ENCODE peak calls at places on chromosomes 13 and 19, in six cellular contexts. L is hepatic stellate cell, C is colonic mucosa, P is fibroblast of mammary gland, V is NCI-H1436, Z is left ventricle myocardium inferior. M is an unnamed sample.

GRCh38 chr13:91347996-91348905 is 764 bp downstream of the MIR17HG start:
- DNase-seq in L (peak; percentile 72), C (peak; percentile 51), P (no peak), V (no peak), Z (peak; percentile 46), M (peak; percentile 66)

GRCh38 chr19:56091751-56092546 is 29.1 kb downstream of the ZNF787 start:
- DNase-seq in L (no peak), C (no peak), P (no peak), V (peak; percentile 83), Z (no peak), M (no peak)

GRCh38 chr19:38068851-38069250 is 155.2 kb downstream of the DPF1 start:
- DNase-seq in L (no peak), C (no peak), P (peak; percentile 27), V (no peak), Z (no peak), M (no peak)

GRCh38 chr19:38667552-38668205 is 20.2 kb downstream of the ACTN4 start:
- DNase-seq in L (peak; percentile 62), C (no peak), P (peak; percentile 67), V (no peak), Z (no peak), M (no peak)

GRCh38 chr19:19619121-19619848 is 798 bp upstream of the PBX4 start:
- DNase-seq in L (no peak), C (no peak), P (no peak), V (no peak), Z (no peak), M (no peak)

GRCh38 chr13:99959127-99959529 is 12.4 kb downstream of the ZIC5 start:
- DNase-seq in L (no peak), C (no peak), P (no peak), V (no peak), Z (no peak), M (no peak)

GRCh38 chr13:112968910-112969691 is at the start of gene MCF2L:
- DNase-seq in L (peak; percentile 50), C (peak; percentile 63), P (peak; percentile 37), V (peak; percentile 38), Z (peak; percentile 46), M (no peak)

GRCh38 chr13:20044086-20044485 is 85.6 kb downstream of the ZMYM2 start:
- DNase-seq in L (no peak), C (no peak), P (no peak), V (no peak), Z (no peak), M (no peak)

GRCh38 chr19:47573076-47574026 is at the start of gene ZNF541:
- DNase-seq in L (no peak), C (peak; percentile 58), P (peak; percentile 36), V (no peak), Z (peak; percentile 64), M (no peak)

GRCh38 chr19:14544977-14545715 is 15.8 kb downstream of the TECR start:
- DNase-seq in L (no peak), C (no peak), P (no peak), V (peak; percentile 87), Z (peak; percentile 79), M (no peak)

GRCh38 chr13:106701810-106702341 is 133.9 kb upstream of the ARGLU1 start:
- DNase-seq in L (no peak), C (no peak), P (no peak), V (no peak), Z (peak; percentile 23), M (no peak)

GRCh38 chr19:19860756-19861390 is 4.8 kb upstream of the ZNF253 start:
- DNase-seq in L (no peak), C (no peak), P (no peak), V (peak; percentile 27), Z (no peak), M (no peak)

GRCh38 chr19:13920940-13921744 is 15.1 kb downstream of the CC2D1A start:
- DNase-seq in L (peak; percentile 58), C (no peak), P (peak; percentile 64), V (no peak), Z (no peak), M (peak; percentile 56)

GRCh38 chr19:46716013-46716671 is 772 bp downstream of the PRKD2 start:
- DNase-seq in L (peak; percentile 54), C (peak; percentile 44), P (no peak), V (peak; percentile 12), Z (no peak), M (no peak)

GRCh38 chr19:17944301-17944700 is 11.5 kb downstream of the CCDC124 start:
- DNase-seq in L (peak; percentile 84), C (no peak), P (peak; percentile 89), V (no peak), Z (no peak), M (peak; percentile 94)

GRCh38 chr13:95100525-95101121 is 200.6 kb downstream of the ABCC4 start:
- DNase-seq in L (peak; percentile 34), C (no peak), P (peak; percentile 90), V (no peak), Z (no peak), M (peak; percentile 45)

GRCh38 chr13:113729329-113730019 is 29.6 kb upstream of the TMEM255B start:
- DNase-seq in L (peak; percentile 49), C (no peak), P (peak; percentile 32), V (no peak), Z (peak; percentile 47), M (no peak)

GRCh38 chr13:45055902-45056648 is 64.2 kb upstream of the GTF2F2 start:
- DNase-seq in L (no peak), C (peak; percentile 28), P (peak; percentile 90), V (no peak), Z (no peak), M (no peak)

GRCh38 chr19:16368385-16369305 is 44.0 kb downstream of the KLF2 start:
- DNase-seq in L (no peak), C (no peak), P (no peak), V (no peak), Z (no peak), M (no peak)

GRCh38 chr13:27851481-27851880 is 59.2 kb downstream of the GSX1 start:
- DNase-seq in L (no peak), C (no peak), P (no peak), V (no peak), Z (no peak), M (no peak)

GRCh38 chr13:100124265-100124664 is 35.4 kb downstream of the PCCA start:
- DNase-seq in L (no peak), C (no peak), P (peak; percentile 25), V (no peak), Z (no peak), M (no peak)

GRCh38 chr19:13004273-13004672 is 9.0 kb downstream of the NFIX start:
- DNase-seq in L (no peak), C (peak; percentile 74), P (no peak), V (no peak), Z (no peak), M (no peak)

GRCh38 chr19:33868076-33868735 is 71.5 kb downstream of the KCTD15 start:
- DNase-seq in L (no peak), C (no peak), P (no peak), V (no peak), Z (no peak), M (no peak)

GRCh38 chr19:29010276-29010675 is 202.7 kb downstream of the UQCRFS1 start:
- DNase-seq in L (no peak), C (no peak), P (no peak), V (no peak), Z (no peak), M (no peak)

GRCh38 chr13:77062097-77062496 is 35.1 kb upstream of the FBXL3 start:
- DNase-seq in L (no peak), C (no peak), P (peak; percentile 25), V (no peak), Z (no peak), M (no peak)

GRCh38 chr13:72820156-72820897 is 38.4 kb downstream of the PIBF1 start:
- DNase-seq in L (no peak), C (no peak), P (peak; percentile 87), V (no peak), Z (no peak), M (no peak)

GRCh38 chr19:32020538-32020937 is 324.9 kb upstream of the ZNF507 start:
- DNase-seq in L (no peak), C (no peak), P (no peak), V (no peak), Z (no peak), M (no peak)

GRCh38 chr13:68369739-68370138 is 1139.6 kb upstream of the PCDH9 start:
- DNase-seq in L (no peak), C (no peak), P (no peak), V (no peak), Z (no peak), M (peak; percentile 19)

GRCh38 chr19:38970664-38971532 is 4.6 kb downstream of the FBXO17 start:
- DNase-seq in L (no peak), C (no peak), P (peak; percentile 63), V (peak; percentile 20), Z (no peak), M (no peak)

GRCh38 chr13:36533806-36534205 is 101.5 kb downstream of the CCNA1 start:
- DNase-seq in L (no peak), C (no peak), P (no peak), V (no peak), Z (no peak), M (no peak)

GRCh38 chr13:111846396-111847174 is 220.4 kb upstream of the SOX1 start:
- DNase-seq in L (no peak), C (no peak), P (no peak), V (peak; percentile 81), Z (no peak), M (no peak)

GRCh38 chr19:17136026-17136425 is 60.4 kb downstream of the MYO9B start:
- DNase-seq in L (no peak), C (no peak), P (no peak), V (no peak), Z (no peak), M (no peak)

GRCh38 chr19:18496167-18496979 is 25.5 kb downstream of the ELL start:
- DNase-seq in L (peak; percentile 83), C (peak; percentile 60), P (peak; percentile 77), V (no peak), Z (peak; percentile 33), M (peak; percentile 78)

GRCh38 chr19:50414850-50415660 is 3.7 kb upstream of the SPIB start:
- DNase-seq in L (peak; percentile 91), C (peak; percentile 75), P (peak; percentile 69), V (no peak), Z (peak; percentile 75), M (peak; percentile 74)

GRCh38 chr13:23871616-23872220 is 17.5 kb downstream of the MIPEP start:
- DNase-seq in L (peak; percentile 37), C (no peak), P (peak; percentile 61), V (no peak), Z (no peak), M (peak; percentile 1)

GRCh38 chr13:84651288-84651687 is 769.0 kb upstream of the SLITRK1 start:
- DNase-seq in L (no peak), C (no peak), P (peak; percentile 94), V (no peak), Z (no peak), M (no peak)

M was measured in H54.